ENCODE peak calls at places on chromosomes 6 and 20, in eight cellular contexts. P is CD8-positive, alpha-beta memory T cell; K is AG09309; D is naive B cell; M is colonic mucosa; J is uterus; H is hippocampal formation; C is MM.1S. Z is an unnamed sample.

GRCh38 chr6:46998436-46999017 is 43.6 kb downstream of the ADGRF1 start:
- DNase-seq in P (no peak), K (no peak), D (no peak), M (no peak), J (no peak), H (no peak), C (peak), Z (no peak)

GRCh38 chr20:43669332-43669731 is 2.4 kb downstream of the MYBL2 start:
- DNase-seq in P (peak), K (no peak), D (no peak), M (no peak), J (no peak), H (no peak), C (no peak), Z (no peak)

GRCh38 chr6:6230286-6230685 is 90.2 kb downstream of the F13A1 start:
- DNase-seq in P (no peak), K (no peak), D (no peak), M (peak), J (no peak), H (no peak), C (peak), Z (no peak)

GRCh38 chr20:44856442-44856841 is 29.1 kb upstream of the YWHAB start:
- DNase-seq in P (no peak), K (no peak), D (no peak), M (no peak), J (no peak), H (no peak), C (no peak), Z (no peak)

GRCh38 chr6:3403244-3404154 is 53.4 kb downstream of the SLC22A23 start:
- DNase-seq in P (no peak), K (no peak), D (no peak), M (peak), J (peak), H (no peak), C (no peak), Z (no peak)

GRCh38 chr20:39016496-39016895 is 54.4 kb downstream of the DHX35 start:
- DNase-seq in P (no peak), K (no peak), D (no peak), M (no peak), J (no peak), H (no peak), C (no peak), Z (no peak)

GRCh38 chr6:7178280-7178679 is 70.5 kb downstream of the RREB1 start:
- DNase-seq in P (no peak), K (no peak), D (no peak), M (no peak), J (no peak), H (no peak), C (no peak), Z (no peak)

GRCh38 chr6:130134594-130134993 is 88.2 kb downstream of the SAMD3 start:
- DNase-seq in P (no peak), K (no peak), D (no peak), M (no peak), J (no peak), H (no peak), C (no peak), Z (no peak)

GRCh38 chr20:14507711-14508110 is 170.3 kb upstream of the FLRT3 start:
- DNase-seq in P (no peak), K (no peak), D (no peak), M (no peak), J (no peak), H (no peak), C (no peak), Z (no peak)

GRCh38 chr6:36804549-36804948 is 34.7 kb downstream of the CPNE5 start:
- DNase-seq in P (no peak), K (no peak), D (no peak), M (no peak), J (no peak), H (no peak), C (no peak), Z (no peak)

GRCh38 chr20:11051146-11051545 is 377.3 kb upstream of the JAG1 start:
- DNase-seq in P (no peak), K (no peak), D (no peak), M (no peak), J (no peak), H (no peak), C (no peak), Z (no peak)

GRCh38 chr20:2156666-2157624 is 55.3 kb downstream of the STK35 start:
- DNase-seq in P (no peak), K (no peak), D (no peak), M (no peak), J (no peak), H (no peak), C (no peak), Z (no peak)

GRCh38 chr20:47215653-47216397 is 140.7 kb downstream of the ZMYND8 start:
- DNase-seq in P (no peak), K (no peak), D (no peak), M (no peak), J (no peak), H (no peak), C (no peak), Z (no peak)

GRCh38 chr6:41935190-41935569 is 6.4 kb downstream of the CCND3 start:
- DNase-seq in P (no peak), K (no peak), D (no peak), M (no peak), J (no peak), H (no peak), C (no peak), Z (no peak)

GRCh38 chr20:3781153-3781910 is at the start of gene SPEF1:
- DNase-seq in P (peak), K (peak), D (peak), M (peak), J (peak), H (peak), C (peak), Z (peak)